ENCODE peak calls at places on chromosomes 5 and 9, in six cellular contexts. K is body of pancreas, Z is PC-3, A is A549, S is H9, C is neural progenitor cell. V is an unnamed sample.

GRCh38 chr5:90873033-90873517 is 314.5 kb downstream of the ADGRV1 start:
- DNase-seq in K (peak; percentile 16), Z (no peak), A (no peak), S (no peak), C (no peak), V (no peak)

GRCh38 chr9:113940077-113940476 is 64.0 kb downstream of the ZNF618 start:
- DNase-seq in K (no peak), Z (peak; percentile 29), A (no peak), S (no peak), C (no peak), V (no peak)

GRCh38 chr9:131129183-131129582 is 3.8 kb downstream of the NUP214 start:
- DNase-seq in K (no peak), Z (no peak), A (no peak), S (no peak), C (no peak), V (no peak)

GRCh38 chr9:86082870-86083269 is 16.5 kb downstream of the GOLM1 start:
- DNase-seq in K (no peak), Z (no peak), A (no peak), S (no peak), C (no peak), V (no peak)

GRCh38 chr5:93632327-93632726 is 49.3 kb downstream of the NR2F1 start:
- DNase-seq in K (no peak), Z (no peak), A (no peak), S (no peak), C (no peak), V (no peak)

GRCh38 chr9:113309204-113309813 is 6.1 kb upstream of the RNF183 start:
- DNase-seq in K (peak; percentile 40), Z (peak; percentile 55), A (peak; percentile 31), S (no peak), C (peak; percentile 47), V (peak; percentile 50)

GRCh38 chr5:25448190-25448621 is 803.4 kb upstream of the CDH10 start:
- DNase-seq in K (no peak), Z (peak; percentile 14), A (no peak), S (peak; percentile 42), C (peak; percentile 30), V (no peak)

GRCh38 chr9:93859431-93860215 is 95.5 kb downstream of the BARX1 start:
- DNase-seq in K (no peak), Z (no peak), A (no peak), S (no peak), C (peak; percentile 28), V (peak; percentile 25)

GRCh38 chr9:82682431-82682830 is 380.5 kb downstream of the RASEF start:
- DNase-seq in K (no peak), Z (no peak), A (no peak), S (no peak), C (no peak), V (no peak)

GRCh38 chr9:117021881-117022280 is 334.8 kb downstream of the TRIM32 start:
- DNase-seq in K (no peak), Z (no peak), A (no peak), S (no peak), C (no peak), V (no peak)

GRCh38 chr9:133526721-133527321 is 2.1 kb upstream of the MYMK start:
- DNase-seq in K (no peak), Z (no peak), A (no peak), S (peak; percentile 74), C (no peak), V (peak; percentile 75)

GRCh38 chr9:33227013-33227398 is 13.0 kb upstream of the SPINK4 start:
- DNase-seq in K (no peak), Z (no peak), A (no peak), S (no peak), C (no peak), V (no peak)

GRCh38 chr5:1542011-1542410 is 18.3 kb upstream of the LPCAT1 start:
- DNase-seq in K (no peak), Z (no peak), A (no peak), S (no peak), C (no peak), V (no peak)
- H3K27ac ChIP-seq in K (no peak overlapping the region), Z (peak overlapping the region; percentile 45), A (peak overlapping the region; percentile 76), S (no peak overlapping the region), C (no peak overlapping the region), V (no peak overlapping the region)

GRCh38 chr5:151223447-151224264 is at the start of gene CCDC69:
- DNase-seq in K (peak; percentile 80), Z (peak; percentile 77), A (peak; percentile 91), S (peak; percentile 88), C (peak; percentile 85), V (peak; percentile 80)
- TF ChIP-seq CTCF in K (peak; percentile 16), Z (peak; percentile 13), A (peak; percentile 9), S (peak; percentile 31), C (peak; percentile 35), V (peak; percentile 15)

DNA sequence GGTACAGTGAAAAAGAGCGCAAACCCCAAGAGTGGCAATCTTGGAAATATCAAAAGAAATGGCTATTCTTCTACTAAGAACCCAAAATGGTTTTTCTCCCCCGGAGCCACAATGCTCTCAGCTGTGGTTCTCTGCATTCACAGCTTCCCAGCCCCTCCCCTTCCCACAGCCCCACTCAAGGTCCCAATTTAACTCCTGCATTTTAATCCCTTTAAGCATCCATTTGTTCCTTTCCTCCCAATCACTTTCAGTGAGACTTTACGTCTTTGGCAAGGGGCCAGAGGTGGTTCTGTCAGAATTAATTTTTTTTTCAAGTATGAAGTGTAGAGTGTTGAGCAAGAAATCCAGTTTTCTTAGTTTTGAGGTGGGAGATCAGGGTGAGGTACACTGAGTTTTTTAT is 256.9 kb downstream of the GLIS3 start:
- DNase-seq in K (no peak), Z (no peak), A (no peak), S (no peak), C (peak; percentile 58), V (no peak)
- H3K27ac ChIP-seq in K (no peak overlapping the region), Z (no peak overlapping the region), A (no peak overlapping the region), S (no peak overlapping the region), C (peak overlapping the region; percentile 72), V (no peak overlapping the region)

GRCh38 chr5:154342963-154343362 is 102.8 kb upstream of the SAP30L start:
- DNase-seq in K (no peak), Z (no peak), A (no peak), S (no peak), C (no peak), V (no peak)
- TF ChIP-seq CTCF in K (no peak), Z (no peak), A (no peak), S (no peak), C (no peak), V (no peak)

DNA sequence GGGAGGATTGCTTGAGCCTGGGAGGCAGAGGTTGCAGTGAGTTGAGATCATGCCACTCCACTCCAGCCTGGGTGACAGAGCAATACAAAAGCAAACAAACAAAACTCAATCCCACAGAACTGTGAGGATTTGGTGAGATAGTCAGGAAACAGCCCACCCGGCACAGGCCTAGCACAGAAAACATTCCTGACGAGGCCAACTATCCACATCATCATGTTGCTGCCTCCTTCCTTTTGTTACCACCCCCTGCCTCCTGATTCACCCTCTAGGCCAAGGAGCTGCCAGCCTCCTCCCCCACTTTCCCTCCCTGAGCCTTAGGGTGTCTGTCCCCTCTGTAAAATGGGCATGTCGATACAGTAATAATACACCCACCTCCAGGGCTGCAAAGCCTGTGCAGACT is 39.0 kb downstream of the STK10 start:
- DNase-seq in K (no peak), Z (no peak), A (no peak), S (no peak), C (no peak), V (no peak)
- H3K27ac ChIP-seq in K (no peak overlapping the region), Z (no peak overlapping the region), A (no peak overlapping the region), S (no peak overlapping the region), C (no peak overlapping the region), V (no peak overlapping the region)

DNA sequence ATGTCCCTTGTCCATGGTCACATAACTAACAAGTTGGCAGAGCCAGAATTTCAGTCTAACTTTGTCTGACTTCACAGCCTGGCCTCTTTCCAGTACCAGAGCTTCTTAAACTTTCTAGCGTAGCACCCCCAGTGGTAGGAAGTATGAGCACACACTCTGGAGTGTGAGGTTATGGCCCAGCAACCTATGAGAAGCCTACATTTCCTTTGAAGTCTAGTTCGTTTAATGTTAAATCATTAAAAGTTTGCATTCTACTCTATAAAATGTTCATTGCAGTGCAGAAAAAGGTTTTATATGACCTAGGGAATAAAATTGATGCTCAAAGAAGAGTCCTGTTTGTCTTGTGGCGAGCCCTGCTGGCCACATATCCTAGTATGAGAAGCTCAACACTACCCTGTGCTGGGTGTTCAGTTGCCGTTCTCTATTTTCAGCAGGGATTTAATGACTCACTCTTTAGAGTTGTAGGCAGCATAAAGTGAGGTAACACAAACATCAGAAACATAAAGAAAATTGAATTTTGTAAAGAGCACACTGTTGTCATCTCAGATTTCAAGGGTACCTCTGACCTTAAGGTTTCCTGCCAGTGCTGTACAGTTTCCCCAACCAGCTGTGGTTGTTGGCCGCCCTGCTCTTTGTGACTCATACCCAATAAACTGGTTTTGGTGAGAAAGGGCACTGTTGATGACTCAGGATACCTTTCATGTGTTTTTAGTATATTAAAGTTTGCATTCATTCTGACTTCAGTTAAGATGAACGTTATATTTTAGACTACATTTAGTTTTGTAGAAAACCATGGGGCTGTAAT is 14.3 kb downstream of the MCCC2 start:
- DNase-seq in K (peak; percentile 72), Z (peak; percentile 95), A (peak; percentile 75), S (peak; percentile 49), C (peak; percentile 75), V (peak; percentile 34)
- TF ChIP-seq CTCF in K (peak; percentile 47), Z (peak; percentile 73), A (peak; percentile 69), S (peak; percentile 83), C (peak; percentile 79), V (peak; percentile 72)